ENCODE peak calls at places on chromosomes 6 and 20, in seven cellular contexts. A is DND-41, L is lung, I is AG09319, K is astrocyte, T is left ventricle myocardium inferior, N is astrocyte of the spinal cord. P is an unnamed sample.

GRCh38 chr6:77366798-77367197 is 96.5 kb downstream of the HTR1B start:
- DNase-seq in A (no peak), L (no peak), I (no peak), K (no peak), T (no peak), N (no peak), P (no peak)

GRCh38 chr6:151805286-151805840 is 2.1 kb upstream of the ESR1 start:
- DNase-seq in A (no peak), L (no peak), I (no peak), K (no peak), T (peak), N (no peak), P (no peak)

GRCh38 chr6:136103763-136104311 is 146.3 kb downstream of the MTFR2 start:
- DNase-seq in A (no peak), L (no peak), I (no peak), K (no peak), T (peak), N (no peak), P (no peak)

GRCh38 chr6:154894903-154895302 is 100.2 kb upstream of the TIAM2 start:
- DNase-seq in A (no peak), L (no peak), I (no peak), K (no peak), T (no peak), N (no peak), P (no peak)

GRCh38 chr6:79812195-79812594 is 135.2 kb downstream of the ELOVL4 start:
- DNase-seq in A (no peak), L (no peak), I (no peak), K (no peak), T (no peak), N (no peak), P (no peak)

GRCh38 chr6:83252717-83253116 is 59.6 kb downstream of the RWDD2A start:
- DNase-seq in A (no peak), L (no peak), I (no peak), K (peak), T (no peak), N (peak), P (no peak)

GRCh38 chr6:169985121-169986015 is 233.9 kb downstream of the ERMARD start:
- DNase-seq in A (no peak), L (no peak), I (no peak), K (no peak), T (peak), N (no peak), P (no peak)

GRCh38 chr20:10427060-10427692 is 6.8 kb downstream of the MKKS start:
- DNase-seq in A (peak), L (no peak), I (peak), K (peak), T (peak), N (peak), P (no peak)

GRCh38 chr6:137878810-137879285 is 11.8 kb downstream of the TNFAIP3 start:
- DNase-seq in A (no peak), L (no peak), I (no peak), K (no peak), T (peak), N (no peak), P (no peak)

DNA sequence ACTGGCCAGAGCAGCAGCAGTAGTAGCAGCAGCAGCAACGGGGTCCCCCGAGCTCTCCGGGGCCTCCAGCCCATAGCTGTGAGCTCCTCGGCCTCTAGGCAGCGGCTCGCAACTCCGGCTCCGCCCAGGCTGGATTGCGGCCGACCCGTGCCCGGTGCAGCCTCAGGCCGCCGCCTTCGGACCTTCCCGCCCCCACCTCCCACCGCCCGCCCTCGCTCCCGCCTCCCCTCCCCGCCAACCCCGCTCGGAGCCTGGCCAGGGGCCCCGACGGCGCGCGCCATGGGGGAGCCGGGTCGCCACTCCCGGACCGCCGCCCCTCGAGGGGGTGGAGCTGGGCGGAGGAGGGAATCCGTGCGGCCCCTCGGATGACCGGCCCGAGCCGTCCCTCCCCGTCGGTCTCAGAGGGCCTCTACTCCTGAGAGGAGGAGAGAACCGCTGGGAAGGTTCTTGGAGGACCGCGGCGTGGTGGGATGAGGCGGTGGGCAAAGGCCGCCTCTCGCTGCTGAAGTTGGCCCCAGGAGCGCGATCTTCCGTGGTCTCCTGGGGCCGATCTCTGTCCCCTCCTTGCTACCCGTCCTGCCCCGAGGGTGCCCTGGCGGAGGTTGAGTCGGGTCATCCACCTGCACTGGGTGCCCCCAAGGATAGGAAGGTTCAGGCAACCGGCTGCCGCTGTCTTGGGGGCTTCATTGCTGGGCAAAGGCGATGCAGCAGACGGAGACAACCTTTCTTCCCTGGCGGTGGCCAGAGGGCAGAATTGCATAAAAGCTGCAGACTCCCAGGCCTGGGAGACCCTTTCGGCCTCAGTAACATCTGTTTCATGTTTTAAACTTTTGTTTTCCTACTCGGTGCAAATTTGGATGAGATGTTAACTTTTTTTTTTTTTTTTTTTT is at the start of gene ADAM33:
- DNase-seq in A (no peak), L (no peak), I (no peak), K (no peak), T (peak), N (no peak), P (no peak)
- TF ChIP-seq CTCF in A (no peak), L (no peak), I (no peak), K (no peak), T (no peak), N (no peak), P (no peak)

GRCh38 chr20:32572271-32572968 is 12.7 kb downstream of the NOL4L start:
- DNase-seq in A (no peak), L (no peak), I (no peak), K (no peak), T (no peak), N (no peak), P (no peak)
- TF ChIP-seq CTCF in A (no peak), L (no peak), I (no peak), K (no peak), T (no peak), N (no peak), P (no peak)

DNA sequence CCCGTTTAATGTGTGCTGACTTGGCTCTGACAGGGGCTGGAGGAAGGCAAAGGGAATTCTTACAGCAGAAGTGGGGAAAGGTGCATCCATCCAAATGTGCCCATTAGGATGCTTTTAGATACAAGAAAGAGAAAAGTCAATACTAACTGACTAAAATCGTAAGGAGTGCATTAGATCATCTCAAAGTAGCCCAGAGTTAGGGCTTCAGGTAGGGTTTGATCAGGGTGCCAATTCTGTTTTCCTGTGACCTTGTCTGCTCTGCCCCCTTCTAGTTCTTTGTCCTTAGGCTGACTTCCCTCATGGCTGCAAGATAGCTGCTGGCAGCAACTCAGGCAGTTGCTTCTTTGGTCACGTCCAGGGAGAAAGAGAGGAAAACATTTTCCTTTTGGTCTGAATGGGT is 240.8 kb downstream of the CDC5L start:
- DNase-seq in A (no peak), L (no peak), I (no peak), K (no peak), T (no peak), N (no peak), P (no peak)
- TF ChIP-seq CTCF in A (no peak), L (no peak), I (no peak), K (no peak), T (no peak), N (no peak), P (no peak)

GRCh38 chr6:49849121-49849907 is 17.0 kb downstream of the CRISP1 start:
- DNase-seq in A (no peak), L (no peak), I (peak), K (peak), T (no peak), N (peak), P (no peak)
- TF ChIP-seq CTCF in A (peak), L (peak), I (peak), K (peak), T (peak), N (peak), P (no peak)

GRCh38 chr20:50719328-50719727 is 12.1 kb upstream of the PARD6B start:
- DNase-seq in A (no peak), L (no peak), I (no peak), K (no peak), T (no peak), N (no peak), P (no peak)

GRCh38 chr20:50717312-50717711 is 14.1 kb upstream of the PARD6B start:
- DNase-seq in A (no peak), L (no peak), I (no peak), K (no peak), T (no peak), N (no peak), P (no peak)

GRCh38 chr20:50716518-50716917 is 14.9 kb upstream of the PARD6B start:
- DNase-seq in A (no peak), L (no peak), I (no peak), K (no peak), T (no peak), N (no peak), P (no peak)

GRCh38 chr20:50720582-50720981 is 10.8 kb upstream of the PARD6B start:
- DNase-seq in A (no peak), L (no peak), I (no peak), K (no peak), T (no peak), N (no peak), P (no peak)

GRCh38 chr20:50717974-50718761 is 13.2 kb upstream of the PARD6B start:
- DNase-seq in A (no peak), L (no peak), I (no peak), K (no peak), T (no peak), N (no peak), P (no peak)
- TF ChIP-seq CTCF in A (no peak), L (no peak), I (peak), K (no peak), T (no peak), N (no peak), P (no peak)

DNA sequence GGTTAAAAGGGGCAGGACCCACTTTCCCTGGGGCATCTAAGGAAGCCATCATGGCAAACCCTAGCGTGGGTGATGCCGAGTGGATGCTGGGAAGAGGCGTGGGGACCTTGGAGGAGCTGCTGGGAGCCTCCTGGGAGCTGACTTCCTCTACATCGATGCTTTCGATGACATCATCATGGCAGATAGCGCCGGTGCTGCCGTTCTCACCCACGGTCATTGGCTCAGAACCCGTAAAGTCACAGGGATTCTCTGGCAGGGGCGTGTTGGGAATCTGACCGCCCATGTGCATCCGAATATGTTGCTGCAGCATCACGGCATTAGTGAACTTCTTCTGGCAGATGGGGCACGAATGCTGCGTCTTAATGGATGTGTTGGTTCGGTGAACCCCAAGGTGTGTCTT is 12.1 kb downstream of the SALL4 start:
- DNase-seq in A (no peak), L (no peak), I (no peak), K (no peak), T (no peak), N (no peak), P (no peak)
- TF ChIP-seq CTCF in A (no peak), L (no peak), I (no peak), K (no peak), T (no peak), N (no peak), P (no peak)

P was measured in activated B cell treated with CpG ODN at 0.5 μM for 24 hours.